ENCODE peak calls at places on chromosomes 13 and 19, in ten cellular contexts. One of them, this sample, is unnamed.
A peak's percentile ranks its signal among the peaks of the same experiment; 100 is the strongest.

GRCh38 chr13:32409561-32410440 is 18.1 kb downstream of the N4BP2L1 start:
- DNase-seq in endothelial cell: peak; percentile 34
- DNase-seq in testis: peak; percentile 49
- DNase-seq in fibroblast of mammary gland: peak; percentile 81
- DNase-seq in uterus: peak; percentile 59
- DNase-seq in MM.1S: no peak
- DNase-seq in cardiac fibroblast: peak; percentile 87
- DNase-seq in colonic mucosa: no peak
- DNase-seq in BE2C: peak; percentile 17
- DNase-seq in HCT116: no peak
- DNase-seq in this sample: peak; percentile 62

GRCh38 chr13:48979892-48980291 is 4.2 kb downstream of the FNDC3A start:
- DNase-seq in endothelial cell: no peak
- DNase-seq in testis: no peak
- DNase-seq in fibroblast of mammary gland: no peak
- DNase-seq in uterus: no peak
- DNase-seq in MM.1S: peak; percentile 57
- DNase-seq in cardiac fibroblast: no peak
- DNase-seq in colonic mucosa: no peak
- DNase-seq in BE2C: no peak
- DNase-seq in HCT116: no peak
- DNase-seq in this sample: no peak

GRCh38 chr13:95267662-95268369 is 33.4 kb downstream of the ABCC4 start:
- DNase-seq in endothelial cell: no peak
- DNase-seq in testis: no peak
- DNase-seq in fibroblast of mammary gland: peak; percentile 93
- DNase-seq in uterus: peak; percentile 17
- DNase-seq in MM.1S: no peak
- DNase-seq in cardiac fibroblast: peak; percentile 76
- DNase-seq in colonic mucosa: peak; percentile 36
- DNase-seq in BE2C: peak; percentile 77
- DNase-seq in HCT116: no peak
- DNase-seq in this sample: no peak

GRCh38 chr19:16698914-16699313 is 20.7 kb upstream of the NWD1 start:
- DNase-seq in endothelial cell: no peak
- DNase-seq in testis: peak; percentile 85
- DNase-seq in fibroblast of mammary gland: no peak
- DNase-seq in uterus: no peak
- DNase-seq in MM.1S: no peak
- DNase-seq in cardiac fibroblast: no peak
- DNase-seq in colonic mucosa: no peak
- DNase-seq in BE2C: no peak
- DNase-seq in HCT116: no peak
- DNase-seq in this sample: no peak

GRCh38 chr19:27966390-27966816 is 1246.5 kb downstream of the UQCRFS1 start:
- DNase-seq in endothelial cell: no peak
- DNase-seq in testis: no peak
- DNase-seq in fibroblast of mammary gland: peak; percentile 27
- DNase-seq in uterus: no peak
- DNase-seq in MM.1S: peak; percentile 41
- DNase-seq in cardiac fibroblast: peak; percentile 49
- DNase-seq in colonic mucosa: no peak
- DNase-seq in BE2C: no peak
- DNase-seq in HCT116: no peak
- DNase-seq in this sample: no peak

GRCh38 chr19:48954011-48954594 is 572 bp upstream of the BAX start:
- DNase-seq in endothelial cell: no peak
- DNase-seq in testis: peak; percentile 37
- DNase-seq in fibroblast of mammary gland: no peak
- DNase-seq in uterus: peak; percentile 30
- DNase-seq in MM.1S: no peak
- DNase-seq in cardiac fibroblast: no peak
- DNase-seq in colonic mucosa: peak; percentile 38
- DNase-seq in BE2C: no peak
- DNase-seq in HCT116: no peak
- DNase-seq in this sample: no peak

GRCh38 chr19:41302624-41303351 is 7.2 kb upstream of the CCDC97 start:
- DNase-seq in endothelial cell: no peak
- DNase-seq in testis: no peak
- DNase-seq in fibroblast of mammary gland: no peak
- DNase-seq in uterus: no peak
- DNase-seq in MM.1S: no peak
- DNase-seq in cardiac fibroblast: no peak
- DNase-seq in colonic mucosa: no peak
- DNase-seq in BE2C: no peak
- DNase-seq in HCT116: no peak
- DNase-seq in this sample: no peak

GRCh38 chr13:46389985-46390384 is 2.9 kb upstream of the RUBCNL start:
- DNase-seq in endothelial cell: no peak
- DNase-seq in testis: peak; percentile 71
- DNase-seq in fibroblast of mammary gland: no peak
- DNase-seq in uterus: no peak
- DNase-seq in MM.1S: peak; percentile 75
- DNase-seq in cardiac fibroblast: no peak
- DNase-seq in colonic mucosa: peak; percentile 72
- DNase-seq in BE2C: no peak
- DNase-seq in HCT116: no peak
- DNase-seq in this sample: no peak

GRCh38 chr13:100724568-100724967 is 50.0 kb upstream of the TMTC4 start:
- DNase-seq in endothelial cell: no peak
- DNase-seq in testis: no peak
- DNase-seq in fibroblast of mammary gland: no peak
- DNase-seq in uterus: no peak
- DNase-seq in MM.1S: no peak
- DNase-seq in cardiac fibroblast: no peak
- DNase-seq in colonic mucosa: no peak
- DNase-seq in BE2C: no peak
- DNase-seq in HCT116: no peak
- DNase-seq in this sample: no peak

GRCh38 chr13:100722517-100722916 is 47.9 kb upstream of the TMTC4 start:
- DNase-seq in endothelial cell: no peak
- DNase-seq in testis: no peak
- DNase-seq in fibroblast of mammary gland: no peak
- DNase-seq in uterus: no peak
- DNase-seq in MM.1S: no peak
- DNase-seq in cardiac fibroblast: no peak
- DNase-seq in colonic mucosa: no peak
- DNase-seq in BE2C: no peak
- DNase-seq in HCT116: no peak
- DNase-seq in this sample: no peak

GRCh38 chr13:100725472-100725871 is 50.9 kb upstream of the TMTC4 start:
- DNase-seq in endothelial cell: no peak
- DNase-seq in testis: no peak
- DNase-seq in fibroblast of mammary gland: no peak
- DNase-seq in uterus: no peak
- DNase-seq in MM.1S: no peak
- DNase-seq in cardiac fibroblast: no peak
- DNase-seq in colonic mucosa: no peak
- DNase-seq in BE2C: no peak
- DNase-seq in HCT116: no peak
- DNase-seq in this sample: no peak

DNA sequence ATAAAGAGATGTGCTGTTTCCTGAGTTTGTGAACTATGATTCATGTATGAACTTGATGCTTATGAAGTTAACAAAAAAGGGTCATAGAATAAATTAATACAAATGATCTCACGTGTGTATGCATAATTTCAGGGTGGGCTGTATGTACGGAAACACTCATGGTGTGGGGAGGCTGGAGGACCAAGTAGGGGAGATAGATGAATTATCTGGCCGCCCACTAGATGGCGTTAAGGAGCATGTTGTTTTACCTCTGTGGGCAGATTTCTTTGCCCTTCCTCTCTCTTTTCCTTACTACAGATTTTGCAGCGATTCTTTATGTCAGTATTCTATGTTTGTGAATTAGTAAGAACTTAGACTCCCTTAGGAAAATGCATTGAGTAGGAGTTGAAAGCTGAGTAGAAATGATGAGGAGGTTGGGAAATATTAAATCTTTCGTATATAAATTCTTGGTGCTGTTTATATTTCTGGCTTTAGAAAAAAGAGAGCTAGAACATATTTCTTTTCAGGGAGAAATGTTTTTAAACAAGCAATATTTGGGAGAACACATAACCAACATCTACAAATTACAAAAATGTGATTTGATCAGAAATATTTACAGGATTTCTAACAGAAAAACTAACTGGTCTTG is 47.4 kb upstream of the TMTC4 start:
- DNase-seq in endothelial cell: peak; percentile 71
- DNase-seq in testis: peak; percentile 79
- DNase-seq in fibroblast of mammary gland: peak; percentile 60
- DNase-seq in uterus: no peak
- DNase-seq in MM.1S: peak; percentile 59
- DNase-seq in cardiac fibroblast: peak; percentile 67
- DNase-seq in colonic mucosa: peak; percentile 44
- DNase-seq in BE2C: peak; percentile 66
- DNase-seq in HCT116: peak; percentile 37
- DNase-seq in this sample: peak; percentile 73
- TF ChIP-seq CTCF in endothelial cell: peak; percentile 69
- TF ChIP-seq CTCF in testis: peak; percentile 65
- TF ChIP-seq CTCF in fibroblast of mammary gland: peak; percentile 75
- TF ChIP-seq CTCF in uterus: peak; percentile 31
- TF ChIP-seq CTCF in MM.1S: peak; percentile 74
- TF ChIP-seq CTCF in cardiac fibroblast: peak; percentile 68
- TF ChIP-seq CTCF in colonic mucosa: peak; percentile 57
- TF ChIP-seq CTCF in BE2C: peak; percentile 80
- TF ChIP-seq CTCF in HCT116: peak; percentile 83
- TF ChIP-seq CTCF in this sample: peak; percentile 75

GRCh38 chr13:79904581-79904980 is 423.6 kb downstream of the NDFIP2 start:
- DNase-seq in endothelial cell: no peak
- DNase-seq in testis: no peak
- DNase-seq in fibroblast of mammary gland: no peak
- DNase-seq in uterus: no peak
- DNase-seq in MM.1S: no peak
- DNase-seq in cardiac fibroblast: no peak
- DNase-seq in colonic mucosa: no peak
- DNase-seq in BE2C: no peak
- DNase-seq in HCT116: no peak
- DNase-seq in this sample: no peak

GRCh38 chr13:79898996-79899395 is 418.0 kb downstream of the NDFIP2 start:
- DNase-seq in endothelial cell: no peak
- DNase-seq in testis: no peak
- DNase-seq in fibroblast of mammary gland: peak; percentile 22
- DNase-seq in uterus: no peak
- DNase-seq in MM.1S: no peak
- DNase-seq in cardiac fibroblast: no peak
- DNase-seq in colonic mucosa: no peak
- DNase-seq in BE2C: no peak
- DNase-seq in HCT116: no peak
- DNase-seq in this sample: no peak

GRCh38 chr13:79898202-79898826 is 417.4 kb downstream of the NDFIP2 start:
- DNase-seq in endothelial cell: no peak
- DNase-seq in testis: no peak
- DNase-seq in fibroblast of mammary gland: no peak
- DNase-seq in uterus: no peak
- DNase-seq in MM.1S: no peak
- DNase-seq in cardiac fibroblast: no peak
- DNase-seq in colonic mucosa: no peak
- DNase-seq in BE2C: no peak
- DNase-seq in HCT116: no peak
- DNase-seq in this sample: no peak

GRCh38 chr13:79900356-79900755 is 419.4 kb downstream of the NDFIP2 start:
- DNase-seq in endothelial cell: no peak
- DNase-seq in testis: no peak
- DNase-seq in fibroblast of mammary gland: no peak
- DNase-seq in uterus: no peak
- DNase-seq in MM.1S: no peak
- DNase-seq in cardiac fibroblast: no peak
- DNase-seq in colonic mucosa: no peak
- DNase-seq in BE2C: no peak
- DNase-seq in HCT116: no peak
- DNase-seq in this sample: no peak

DNA sequence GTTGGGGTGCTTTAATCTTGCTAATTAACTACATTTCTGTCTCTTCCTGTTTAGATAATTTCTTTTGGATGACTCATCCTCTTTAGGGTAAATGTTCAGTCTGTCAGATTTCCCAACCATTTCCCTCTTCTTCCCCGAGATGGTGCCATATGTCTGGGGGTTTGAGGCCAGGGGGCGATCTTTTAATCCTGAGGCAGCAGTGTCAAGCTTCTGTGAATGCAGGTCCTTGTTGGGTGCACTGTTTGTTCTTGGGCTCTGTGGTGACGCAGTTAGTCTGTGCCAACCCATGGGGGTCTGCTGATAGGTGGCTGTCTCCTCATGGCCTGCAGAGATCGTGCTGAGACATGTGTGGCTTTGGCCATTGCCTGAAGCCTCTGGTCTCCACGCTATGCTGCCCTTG is 420.4 kb downstream of the NDFIP2 start:
- DNase-seq in endothelial cell: no peak
- DNase-seq in testis: no peak
- DNase-seq in fibroblast of mammary gland: peak; percentile 46
- DNase-seq in uterus: no peak
- DNase-seq in MM.1S: no peak
- DNase-seq in cardiac fibroblast: peak; percentile 48
- DNase-seq in colonic mucosa: no peak
- DNase-seq in BE2C: peak; percentile 46
- DNase-seq in HCT116: no peak
- DNase-seq in this sample: no peak
- TF ChIP-seq CTCF in endothelial cell: no peak
- TF ChIP-seq CTCF in testis: no peak
- TF ChIP-seq CTCF in fibroblast of mammary gland: peak; percentile 28
- TF ChIP-seq CTCF in uterus: no peak
- TF ChIP-seq CTCF in MM.1S: no peak
- TF ChIP-seq CTCF in cardiac fibroblast: no peak
- TF ChIP-seq CTCF in colonic mucosa: no peak
- TF ChIP-seq CTCF in BE2C: peak; percentile 46
- TF ChIP-seq CTCF in HCT116: no peak
- TF ChIP-seq CTCF in this sample: no peak

GRCh38 chr13:110872034-110872767 is 42.7 kb downstream of the ANKRD10 start:
- DNase-seq in endothelial cell: no peak
- DNase-seq in testis: no peak
- DNase-seq in fibroblast of mammary gland: peak; percentile 25
- DNase-seq in uterus: peak; percentile 49
- DNase-seq in MM.1S: no peak
- DNase-seq in cardiac fibroblast: no peak
- DNase-seq in colonic mucosa: no peak
- DNase-seq in BE2C: no peak
- DNase-seq in HCT116: no peak
- DNase-seq in this sample: no peak

GRCh38 chr13:110867380-110867779 is 47.5 kb downstream of the ANKRD10 start:
- DNase-seq in endothelial cell: no peak
- DNase-seq in testis: no peak
- DNase-seq in fibroblast of mammary gland: no peak
- DNase-seq in uterus: no peak
- DNase-seq in MM.1S: no peak
- DNase-seq in cardiac fibroblast: no peak
- DNase-seq in colonic mucosa: no peak
- DNase-seq in BE2C: no peak
- DNase-seq in HCT116: no peak
- DNase-seq in this sample: no peak

GRCh38 chr13:110868631-110869165 is 46.2 kb downstream of the ANKRD10 start:
- DNase-seq in endothelial cell: no peak
- DNase-seq in testis: peak; percentile 53
- DNase-seq in fibroblast of mammary gland: no peak
- DNase-seq in uterus: peak; percentile 51
- DNase-seq in MM.1S: no peak
- DNase-seq in cardiac fibroblast: no peak
- DNase-seq in colonic mucosa: no peak
- DNase-seq in BE2C: no peak
- DNase-seq in HCT116: no peak
- DNase-seq in this sample: no peak

GRCh38 chr13:110869231-110869804 is 45.6 kb downstream of the ANKRD10 start:
- DNase-seq in endothelial cell: no peak
- DNase-seq in testis: peak; percentile 54
- DNase-seq in fibroblast of mammary gland: peak; percentile 32
- DNase-seq in uterus: peak; percentile 33
- DNase-seq in MM.1S: no peak
- DNase-seq in cardiac fibroblast: peak; percentile 28
- DNase-seq in colonic mucosa: no peak
- DNase-seq in BE2C: no peak
- DNase-seq in HCT116: no peak
- DNase-seq in this sample: no peak

GRCh38 chr13:110869805-110870706 is 44.8 kb downstream of the ANKRD10 start:
- DNase-seq in endothelial cell: peak; percentile 29
- DNase-seq in testis: peak; percentile 81
- DNase-seq in fibroblast of mammary gland: peak; percentile 100
- DNase-seq in uterus: peak; percentile 98
- DNase-seq in MM.1S: no peak
- DNase-seq in cardiac fibroblast: peak; percentile 100
- DNase-seq in colonic mucosa: peak; percentile 79
- DNase-seq in BE2C: peak; percentile 47
- DNase-seq in HCT116: peak; percentile 99
- DNase-seq in this sample: peak; percentile 48
- TF ChIP-seq CTCF in endothelial cell: no peak
- TF ChIP-seq CTCF in testis: no peak
- TF ChIP-seq CTCF in fibroblast of mammary gland: no peak
- TF ChIP-seq CTCF in uterus: no peak
- TF ChIP-seq CTCF in MM.1S: no peak
- TF ChIP-seq CTCF in cardiac fibroblast: no peak
- TF ChIP-seq CTCF in colonic mucosa: no peak
- TF ChIP-seq CTCF in BE2C: no peak
- TF ChIP-seq CTCF in HCT116: no peak
- TF ChIP-seq CTCF in this sample: no peak

GRCh38 chr13:102399791-102400618 is 1.8 kb downstream of the FGF14 start:
- DNase-seq in endothelial cell: peak; percentile 18
- DNase-seq in testis: peak; percentile 14
- DNase-seq in fibroblast of mammary gland: peak; percentile 19
- DNase-seq in uterus: no peak
- DNase-seq in MM.1S: peak; percentile 52
- DNase-seq in cardiac fibroblast: no peak
- DNase-seq in colonic mucosa: no peak
- DNase-seq in BE2C: peak; percentile 77
- DNase-seq in HCT116: no peak
- DNase-seq in this sample: peak; percentile 65
- TF ChIP-seq CTCF in endothelial cell: no peak
- TF ChIP-seq CTCF in testis: no peak
- TF ChIP-seq CTCF in fibroblast of mammary gland: peak; percentile 26
- TF ChIP-seq CTCF in uterus: no peak
- TF ChIP-seq CTCF in MM.1S: peak; percentile 32
- TF ChIP-seq CTCF in cardiac fibroblast: no peak
- TF ChIP-seq CTCF in colonic mucosa: no peak
- TF ChIP-seq CTCF in BE2C: peak; percentile 49
- TF ChIP-seq CTCF in HCT116: no peak
- TF ChIP-seq CTCF in this sample: no peak